ENCODE peak calls at places on chromosomes 1 and 21, in nine cellular contexts. I is OCI-LY7; G is psoas muscle; J is fibroblast of mammary gland; Y is colonic mucosa; H is Caco-2; F is ovary; C is CD8-positive, alpha-beta T cell; K is GM12864. L is an unnamed sample.

GRCh38 chr1:179058343-179059184 is 23.3 kb upstream of the TOR3A start:
- DNase-seq in I (no peak), G (no peak), J (no peak), Y (no peak), H (no peak), F (no peak), C (no peak), K (no peak), L (peak; percentile 16)

GRCh38 chr1:8764301-8764937 is 53.0 kb downstream of the RERE start:
- DNase-seq in I (peak; percentile 27), G (no peak), J (no peak), Y (no peak), H (no peak), F (no peak), C (no peak), K (no peak), L (no peak)

GRCh38 chr1:236495359-236496120 is 28.2 kb upstream of the LGALS8 start:
- DNase-seq in I (no peak), G (no peak), J (no peak), Y (no peak), H (peak; percentile 75), F (no peak), C (no peak), K (no peak), L (no peak)

GRCh38 chr1:220487297-220487820 is 40.6 kb upstream of the MARK1 start:
- DNase-seq in I (no peak), G (no peak), J (peak; percentile 68), Y (peak; percentile 72), H (peak; percentile 43), F (no peak), C (no peak), K (no peak), L (peak; percentile 17)

GRCh38 chr21:45747233-45747766 is 103.8 kb downstream of the PCBP3 start:
- DNase-seq in I (no peak), G (no peak), J (no peak), Y (no peak), H (no peak), F (no peak), C (no peak), K (no peak), L (no peak)

GRCh38 chr21:37683396-37684114 is 232.7 kb downstream of the KCNJ6 start:
- DNase-seq in I (no peak), G (no peak), J (no peak), Y (no peak), H (no peak), F (no peak), C (no peak), K (no peak), L (no peak)

GRCh38 chr1:181356505-181357340 is 126.6 kb upstream of the CACNA1E start:
- DNase-seq in I (no peak), G (no peak), J (no peak), Y (no peak), H (no peak), F (no peak), C (no peak), K (no peak), L (no peak)

GRCh38 chr1:10692401-10693021 is 103.9 kb downstream of the CASZ1 start:
- DNase-seq in I (peak; percentile 82), G (no peak), J (no peak), Y (peak; percentile 88), H (peak; percentile 71), F (no peak), C (peak; percentile 70), K (peak; percentile 30), L (no peak)

GRCh38 chr1:233025156-233025555 is 74.7 kb downstream of the NTPCR start:
- DNase-seq in I (peak; percentile 8), G (peak; percentile 59), J (peak; percentile 12), Y (peak; percentile 77), H (peak; percentile 82), F (no peak), C (no peak), K (no peak), L (no peak)

GRCh38 chr1:222616535-222616934 is 1.4 kb upstream of the MIA3 start:
- DNase-seq in I (no peak), G (no peak), J (peak; percentile 95), Y (no peak), H (no peak), F (peak; percentile 19), C (no peak), K (no peak), L (peak; percentile 91)

GRCh38 chr1:232596666-232597303 is 33.1 kb downstream of the SIPA1L2 start:
- DNase-seq in I (peak; percentile 62), G (no peak), J (no peak), Y (no peak), H (no peak), F (no peak), C (no peak), K (no peak), L (no peak)

GRCh38 chr1:75097686-75098085 is 36.5 kb upstream of the LHX8 start:
- DNase-seq in I (no peak), G (no peak), J (no peak), Y (no peak), H (no peak), F (no peak), C (no peak), K (no peak), L (no peak)

GRCh38 chr1:62271137-62271536 is 48.1 kb downstream of the KANK4 start:
- DNase-seq in I (no peak), G (no peak), J (no peak), Y (no peak), H (no peak), F (no peak), C (no peak), K (no peak), L (no peak)

GRCh38 chr1:61271412-61271789 is 189.0 kb downstream of the NFIA start:
- DNase-seq in I (no peak), G (no peak), J (no peak), Y (no peak), H (no peak), F (no peak), C (no peak), K (no peak), L (no peak)

DNA sequence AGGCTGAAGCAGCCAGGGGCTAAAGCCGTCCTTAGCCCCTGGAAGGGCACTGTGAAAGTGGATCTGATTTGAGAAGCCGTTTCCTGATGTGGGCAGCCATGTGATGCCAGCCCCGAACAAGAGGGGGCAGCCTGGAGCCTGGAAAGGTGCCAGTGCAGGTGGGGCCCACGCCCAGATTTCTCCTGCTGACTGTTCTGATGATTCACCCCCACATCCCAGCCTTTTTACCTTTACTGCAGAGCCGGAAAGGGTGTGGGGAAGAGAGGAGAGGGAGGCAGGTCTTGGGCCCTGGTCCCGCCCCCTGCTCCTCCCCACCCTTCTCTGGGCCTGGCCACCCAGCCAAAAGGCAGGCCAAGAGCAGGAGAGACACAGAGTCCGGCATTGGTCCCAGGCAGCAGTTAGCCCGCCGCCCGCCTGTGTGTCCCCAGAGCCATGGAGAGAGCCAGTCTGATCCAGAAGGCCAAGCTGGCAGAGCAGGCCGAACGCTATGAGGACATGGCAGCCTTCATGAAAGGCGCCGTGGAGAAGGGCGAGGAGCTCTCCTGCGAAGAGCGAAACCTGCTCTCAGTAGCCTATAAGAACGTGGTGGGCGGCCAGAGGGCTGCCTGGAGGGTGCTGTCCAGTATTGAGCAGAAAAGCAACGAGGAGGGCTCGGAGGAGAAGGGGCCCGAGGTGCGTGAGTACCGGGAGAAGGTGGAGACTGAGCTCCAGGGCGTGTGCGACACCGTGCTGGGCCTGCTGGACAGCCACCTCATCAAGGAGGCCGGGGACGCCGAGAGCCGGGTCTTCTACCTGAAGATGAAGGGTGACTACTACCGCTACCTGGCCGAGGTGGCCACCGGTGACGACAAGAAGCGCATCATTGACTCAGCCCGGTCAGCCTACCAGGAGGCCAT is at the start of gene SFN:
- DNase-seq in I (peak; percentile 74), G (no peak), J (no peak), Y (peak; percentile 93), H (peak; percentile 87), F (no peak), C (peak; percentile 30), K (no peak), L (no peak)
- TF ChIP-seq CTCF in I (peak; percentile 86), G (peak; percentile 7), J (peak; percentile 17), Y (peak; percentile 79), H (peak; percentile 44), F (no peak), C (no peak), K (peak; percentile 77), L (peak; percentile 19)

DNA sequence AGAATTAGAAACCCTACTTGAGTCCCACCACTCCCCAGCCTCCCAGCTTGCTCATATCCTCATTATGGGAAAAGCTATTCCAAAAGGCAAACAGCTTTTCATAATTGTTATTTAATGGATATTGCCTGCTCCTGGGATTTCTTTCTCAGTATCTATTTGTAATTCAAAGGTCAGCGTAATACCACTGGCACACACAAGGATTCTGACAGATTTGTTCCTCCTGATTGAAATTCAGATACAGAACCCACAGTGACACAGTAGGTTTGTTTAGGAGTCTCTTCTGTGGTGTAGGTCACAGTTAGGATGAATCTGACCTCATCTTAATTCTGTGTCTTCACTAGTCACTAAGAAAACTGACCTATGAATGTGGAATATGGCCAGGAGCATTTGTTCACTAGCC is 121.3 kb downstream of the GRIK1 start:
- DNase-seq in I (no peak), G (no peak), J (no peak), Y (no peak), H (no peak), F (no peak), C (no peak), K (no peak), L (no peak)
- H3K4me3 ChIP-seq in I (no peak overlapping the region), G (no peak overlapping the region), J (no peak overlapping the region), Y (no peak overlapping the region), H (no peak overlapping the region), F (no peak overlapping the region), C (no peak overlapping the region), K (no peak overlapping the region), L (no peak overlapping the region)

GRCh38 chr1:198056255-198056654 is 100.5 kb upstream of the NEK7 start:
- DNase-seq in I (peak; percentile 14), G (no peak), J (no peak), Y (no peak), H (peak; percentile 34), F (no peak), C (no peak), K (no peak), L (no peak)
- TF ChIP-seq CTCF in I (peak; percentile 61), G (no peak), J (peak; percentile 18), Y (no peak), H (peak; percentile 30), F (no peak), C (no peak), K (peak; percentile 68), L (peak; percentile 8)

DNA sequence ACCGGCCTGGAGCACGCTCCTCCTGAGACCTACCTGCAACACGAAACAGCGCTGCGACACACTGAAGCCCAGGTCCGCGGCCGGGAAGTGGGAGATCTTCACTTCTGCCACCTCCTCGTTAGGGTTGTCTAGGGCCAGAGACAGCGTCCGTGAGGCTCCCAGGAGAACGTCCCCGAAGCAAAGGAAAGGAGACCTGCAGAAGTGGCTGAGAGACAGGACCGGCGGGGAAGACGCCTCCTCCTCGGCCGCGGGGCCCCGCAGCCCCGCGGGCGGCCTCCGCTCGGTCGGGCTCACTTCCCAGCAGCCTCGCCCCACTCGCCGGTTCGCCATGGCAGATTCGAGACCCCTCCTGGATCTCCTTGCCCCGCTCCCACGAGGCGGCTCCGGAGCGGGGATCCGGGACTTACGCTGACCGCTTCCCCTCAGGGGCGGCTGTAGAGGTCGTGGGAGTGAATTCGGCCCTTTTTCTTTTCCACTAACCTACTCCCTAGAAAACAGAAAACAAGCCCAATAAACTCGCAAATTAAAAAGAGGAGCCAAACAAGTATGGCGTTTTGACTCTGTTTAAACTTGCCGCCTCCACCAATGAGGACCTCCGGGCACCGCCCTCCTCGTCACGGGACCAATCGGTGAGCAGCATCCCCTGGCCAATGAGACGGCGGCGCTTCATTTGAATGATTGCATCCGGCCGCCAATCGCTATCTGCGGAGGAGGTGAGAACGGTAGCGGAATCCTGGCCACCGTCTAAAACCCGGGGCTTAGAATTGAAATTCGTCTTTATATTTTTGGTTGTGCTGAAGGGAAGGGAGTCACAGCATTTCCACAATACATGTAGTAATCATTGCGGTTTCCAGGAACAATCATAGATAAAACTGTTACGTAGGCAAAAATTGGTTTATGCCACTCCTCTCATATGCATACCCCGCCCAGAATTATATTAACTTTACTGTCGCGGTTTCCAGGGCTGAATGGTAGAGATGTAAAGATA is at the start of gene ASPM:
- DNase-seq in I (peak; percentile 95), G (peak; percentile 97), J (peak; percentile 94), Y (peak; percentile 96), H (peak; percentile 95), F (peak; percentile 93), C (peak; percentile 95), K (peak; percentile 84), L (peak; percentile 92)
- H3K4me3 ChIP-seq in I (peak within 1 kb of the TSS; percentile 88), G (peak within 1 kb of the TSS; percentile 81), J (peak within 1 kb of the TSS; percentile 76), Y (peak within 1 kb of the TSS; percentile 68), H (peak within 1 kb of the TSS; percentile 58), F (peak within 1 kb of the TSS; percentile 61), C (peak within 1 kb of the TSS; percentile 78), K (peak within 1 kb of the TSS; percentile 96), L (peak within 1 kb of the TSS; percentile 85)

L was measured in foreskin fibroblast.